ENCODE peak calls at places on chromosomes 4 and X, in nine cellular contexts. One of them, this sample, is unnamed.

GRCh38 chr4:4356106-4357041 is 30.5 kb upstream of the NSG1 start:
- DNase-seq in NCI-H2107: no peak
- DNase-seq in LHCN-M2: no peak
- DNase-seq in lung: no peak
- DNase-seq in kidney glomerular epithelial cell: peak
- DNase-seq in iPS DF 6.9: no peak
- DNase-seq in activated naive CD8-positive, alpha-beta T cell treated with anti-CD3 and anti-CD28 coated beads for 36 hours: no peak
- DNase-seq in trophoblast cell: no peak
- DNase-seq in left ventricle myocardium superior: no peak
- DNase-seq in this sample: no peak

GRCh38 chrX:70455366-70456202 is 10.9 kb downstream of the DLG3 start:
- DNase-seq in NCI-H2107: peak
- DNase-seq in LHCN-M2: no peak
- DNase-seq in lung: no peak
- DNase-seq in kidney glomerular epithelial cell: no peak
- DNase-seq in iPS DF 6.9: no peak
- DNase-seq in activated naive CD8-positive, alpha-beta T cell treated with anti-CD3 and anti-CD28 coated beads for 36 hours: no peak
- DNase-seq in trophoblast cell: no peak
- DNase-seq in left ventricle myocardium superior: no peak
- DNase-seq in this sample: no peak

GRCh38 chr4:176320340-176320975 is 692 bp downstream of the SPCS3 start:
- DNase-seq in NCI-H2107: peak
- DNase-seq in LHCN-M2: peak
- DNase-seq in lung: peak
- DNase-seq in kidney glomerular epithelial cell: peak
- DNase-seq in iPS DF 6.9: no peak
- DNase-seq in activated naive CD8-positive, alpha-beta T cell treated with anti-CD3 and anti-CD28 coated beads for 36 hours: peak
- DNase-seq in trophoblast cell: peak
- DNase-seq in left ventricle myocardium superior: peak
- DNase-seq in this sample: peak

GRCh38 chr4:35525192-35525978 is 718.9 kb downstream of the ARAP2 start:
- DNase-seq in NCI-H2107: no peak
- DNase-seq in LHCN-M2: no peak
- DNase-seq in lung: no peak
- DNase-seq in kidney glomerular epithelial cell: no peak
- DNase-seq in iPS DF 6.9: peak
- DNase-seq in activated naive CD8-positive, alpha-beta T cell treated with anti-CD3 and anti-CD28 coated beads for 36 hours: peak
- DNase-seq in trophoblast cell: no peak
- DNase-seq in left ventricle myocardium superior: no peak
- DNase-seq in this sample: no peak

GRCh38 chr4:127782025-127782274 is 172 bp upstream of the HSPA4L start:
- DNase-seq in NCI-H2107: peak
- DNase-seq in LHCN-M2: peak
- DNase-seq in lung: peak
- DNase-seq in kidney glomerular epithelial cell: no peak
- DNase-seq in iPS DF 6.9: peak
- DNase-seq in activated naive CD8-positive, alpha-beta T cell treated with anti-CD3 and anti-CD28 coated beads for 36 hours: peak
- DNase-seq in trophoblast cell: peak
- DNase-seq in left ventricle myocardium superior: peak
- DNase-seq in this sample: peak

GRCh38 chrX:134625315-134625718 is 33.0 kb downstream of the PLAC1 start:
- DNase-seq in NCI-H2107: no peak
- DNase-seq in LHCN-M2: no peak
- DNase-seq in lung: no peak
- DNase-seq in kidney glomerular epithelial cell: no peak
- DNase-seq in iPS DF 6.9: no peak
- DNase-seq in activated naive CD8-positive, alpha-beta T cell treated with anti-CD3 and anti-CD28 coated beads for 36 hours: no peak
- DNase-seq in trophoblast cell: no peak
- DNase-seq in left ventricle myocardium superior: no peak
- DNase-seq in this sample: no peak

GRCh38 chrX:23626651-23627050 is 40.6 kb upstream of the PRDX4 start:
- DNase-seq in NCI-H2107: no peak
- DNase-seq in LHCN-M2: no peak
- DNase-seq in lung: no peak
- DNase-seq in kidney glomerular epithelial cell: no peak
- DNase-seq in iPS DF 6.9: no peak
- DNase-seq in activated naive CD8-positive, alpha-beta T cell treated with anti-CD3 and anti-CD28 coated beads for 36 hours: no peak
- DNase-seq in trophoblast cell: no peak
- DNase-seq in left ventricle myocardium superior: no peak
- DNase-seq in this sample: no peak

GRCh38 chr4:142264961-142265360 is 581.1 kb downstream of the INPP4B start:
- DNase-seq in NCI-H2107: no peak
- DNase-seq in LHCN-M2: peak
- DNase-seq in lung: no peak
- DNase-seq in kidney glomerular epithelial cell: no peak
- DNase-seq in iPS DF 6.9: no peak
- DNase-seq in activated naive CD8-positive, alpha-beta T cell treated with anti-CD3 and anti-CD28 coated beads for 36 hours: no peak
- DNase-seq in trophoblast cell: no peak
- DNase-seq in left ventricle myocardium superior: no peak
- DNase-seq in this sample: peak

GRCh38 chrX:132409780-132410556 is 78.9 kb downstream of the MBNL3 start:
- DNase-seq in NCI-H2107: no peak
- DNase-seq in LHCN-M2: no peak
- DNase-seq in lung: no peak
- DNase-seq in kidney glomerular epithelial cell: no peak
- DNase-seq in iPS DF 6.9: no peak
- DNase-seq in activated naive CD8-positive, alpha-beta T cell treated with anti-CD3 and anti-CD28 coated beads for 36 hours: no peak
- DNase-seq in trophoblast cell: no peak
- DNase-seq in left ventricle myocardium superior: no peak
- DNase-seq in this sample: no peak

This sample was measured in RPMI7951.